ENCODE peak calls at places on chromosomes 16 and 17, in nine cellular contexts. One of them, this sample, is unnamed.

GRCh38 chr16:17499223-17499902 is 28.6 kb upstream of the XYLT1 start:
- DNase-seq in AML-193: no peak
- DNase-seq in CD4-positive, alpha-beta memory T cell: no peak
- DNase-seq in stimulated activated naive B cell treated with anti-CD40 and anti-IgM and Interleukin-4, amounts not matched to agents 10 μg/mL and 1 μg/mL and 100 μg/mL, for 72 hours: no peak
- DNase-seq in left cardiac atrium: no peak
- DNase-seq in stimulated activated CD4-positive, alpha-beta T cell treated with anti-CD3 and anti-CD28 coated beads, Interleukin-2, amount 100 ng/mL, for 48 hours: no peak
- DNase-seq in progenitor cell of endocrine pancreas: no peak
- DNase-seq in activated T-helper 1 cell treated with anti-CD3 and anti-CD28 coated beads, Interleukin-12 subunit alpha, Interleukin-12 subunit beta, Interleukin-2, Interleukin-4 antibody, amounts not matched to agents 30 ng/mL and 10 ng/mL and 1 ng/mL, durations not matched to agents 14 hours and 24 hours and 36 hours: no peak
- DNase-seq in NAMALWA: no peak
- DNase-seq in this sample: no peak

GRCh38 chr17:42484304-42484703 is 25.6 kb downstream of the ATP6V0A1 start:
- DNase-seq in AML-193: no peak
- DNase-seq in CD4-positive, alpha-beta memory T cell: peak
- DNase-seq in stimulated activated naive B cell treated with anti-CD40 and anti-IgM and Interleukin-4, amounts not matched to agents 10 μg/mL and 1 μg/mL and 100 μg/mL, for 72 hours: peak
- DNase-seq in left cardiac atrium: no peak
- DNase-seq in stimulated activated CD4-positive, alpha-beta T cell treated with anti-CD3 and anti-CD28 coated beads, Interleukin-2, amount 100 ng/mL, for 48 hours: peak
- DNase-seq in progenitor cell of endocrine pancreas: no peak
- DNase-seq in activated T-helper 1 cell treated with anti-CD3 and anti-CD28 coated beads, Interleukin-12 subunit alpha, Interleukin-12 subunit beta, Interleukin-2, Interleukin-4 antibody, amounts not matched to agents 30 ng/mL and 10 ng/mL and 1 ng/mL, durations not matched to agents 14 hours and 24 hours and 36 hours: peak
- DNase-seq in NAMALWA: peak
- DNase-seq in this sample: no peak

GRCh38 chr17:80058311-80058955 is 22.0 kb downstream of the CCDC40 start:
- DNase-seq in AML-193: no peak
- DNase-seq in CD4-positive, alpha-beta memory T cell: no peak
- DNase-seq in stimulated activated naive B cell treated with anti-CD40 and anti-IgM and Interleukin-4, amounts not matched to agents 10 μg/mL and 1 μg/mL and 100 μg/mL, for 72 hours: no peak
- DNase-seq in left cardiac atrium: no peak
- DNase-seq in stimulated activated CD4-positive, alpha-beta T cell treated with anti-CD3 and anti-CD28 coated beads, Interleukin-2, amount 100 ng/mL, for 48 hours: no peak
- DNase-seq in progenitor cell of endocrine pancreas: no peak
- DNase-seq in activated T-helper 1 cell treated with anti-CD3 and anti-CD28 coated beads, Interleukin-12 subunit alpha, Interleukin-12 subunit beta, Interleukin-2, Interleukin-4 antibody, amounts not matched to agents 30 ng/mL and 10 ng/mL and 1 ng/mL, durations not matched to agents 14 hours and 24 hours and 36 hours: no peak
- DNase-seq in NAMALWA: no peak
- DNase-seq in this sample: no peak

GRCh38 chr17:82088838-82089722 is 9.0 kb downstream of the FASN start:
- DNase-seq in AML-193: no peak
- DNase-seq in CD4-positive, alpha-beta memory T cell: no peak
- DNase-seq in stimulated activated naive B cell treated with anti-CD40 and anti-IgM and Interleukin-4, amounts not matched to agents 10 μg/mL and 1 μg/mL and 100 μg/mL, for 72 hours: no peak
- DNase-seq in left cardiac atrium: peak
- DNase-seq in stimulated activated CD4-positive, alpha-beta T cell treated with anti-CD3 and anti-CD28 coated beads, Interleukin-2, amount 100 ng/mL, for 48 hours: no peak
- DNase-seq in progenitor cell of endocrine pancreas: no peak
- DNase-seq in activated T-helper 1 cell treated with anti-CD3 and anti-CD28 coated beads, Interleukin-12 subunit alpha, Interleukin-12 subunit beta, Interleukin-2, Interleukin-4 antibody, amounts not matched to agents 30 ng/mL and 10 ng/mL and 1 ng/mL, durations not matched to agents 14 hours and 24 hours and 36 hours: no peak
- DNase-seq in NAMALWA: no peak
- DNase-seq in this sample: no peak

GRCh38 chr17:8041249-8041928 is 2.5 kb downstream of the ALOX15B start:
- DNase-seq in AML-193: peak
- DNase-seq in CD4-positive, alpha-beta memory T cell: peak
- DNase-seq in stimulated activated naive B cell treated with anti-CD40 and anti-IgM and Interleukin-4, amounts not matched to agents 10 μg/mL and 1 μg/mL and 100 μg/mL, for 72 hours: no peak
- DNase-seq in left cardiac atrium: no peak
- DNase-seq in stimulated activated CD4-positive, alpha-beta T cell treated with anti-CD3 and anti-CD28 coated beads, Interleukin-2, amount 100 ng/mL, for 48 hours: no peak
- DNase-seq in progenitor cell of endocrine pancreas: no peak
- DNase-seq in activated T-helper 1 cell treated with anti-CD3 and anti-CD28 coated beads, Interleukin-12 subunit alpha, Interleukin-12 subunit beta, Interleukin-2, Interleukin-4 antibody, amounts not matched to agents 30 ng/mL and 10 ng/mL and 1 ng/mL, durations not matched to agents 14 hours and 24 hours and 36 hours: peak
- DNase-seq in NAMALWA: peak
- DNase-seq in this sample: peak

GRCh38 chr17:44797809-44798208 is 32.3 kb downstream of the GJC1 start:
- DNase-seq in AML-193: no peak
- DNase-seq in CD4-positive, alpha-beta memory T cell: no peak
- DNase-seq in stimulated activated naive B cell treated with anti-CD40 and anti-IgM and Interleukin-4, amounts not matched to agents 10 μg/mL and 1 μg/mL and 100 μg/mL, for 72 hours: no peak
- DNase-seq in left cardiac atrium: no peak
- DNase-seq in stimulated activated CD4-positive, alpha-beta T cell treated with anti-CD3 and anti-CD28 coated beads, Interleukin-2, amount 100 ng/mL, for 48 hours: no peak
- DNase-seq in progenitor cell of endocrine pancreas: no peak
- DNase-seq in activated T-helper 1 cell treated with anti-CD3 and anti-CD28 coated beads, Interleukin-12 subunit alpha, Interleukin-12 subunit beta, Interleukin-2, Interleukin-4 antibody, amounts not matched to agents 30 ng/mL and 10 ng/mL and 1 ng/mL, durations not matched to agents 14 hours and 24 hours and 36 hours: no peak
- DNase-seq in NAMALWA: no peak
- DNase-seq in this sample: no peak

GRCh38 chr17:63658366-63658765 is 36.1 kb downstream of the MAP3K3 start:
- DNase-seq in AML-193: no peak
- DNase-seq in CD4-positive, alpha-beta memory T cell: no peak
- DNase-seq in stimulated activated naive B cell treated with anti-CD40 and anti-IgM and Interleukin-4, amounts not matched to agents 10 μg/mL and 1 μg/mL and 100 μg/mL, for 72 hours: no peak
- DNase-seq in left cardiac atrium: no peak
- DNase-seq in stimulated activated CD4-positive, alpha-beta T cell treated with anti-CD3 and anti-CD28 coated beads, Interleukin-2, amount 100 ng/mL, for 48 hours: no peak
- DNase-seq in progenitor cell of endocrine pancreas: no peak
- DNase-seq in activated T-helper 1 cell treated with anti-CD3 and anti-CD28 coated beads, Interleukin-12 subunit alpha, Interleukin-12 subunit beta, Interleukin-2, Interleukin-4 antibody, amounts not matched to agents 30 ng/mL and 10 ng/mL and 1 ng/mL, durations not matched to agents 14 hours and 24 hours and 36 hours: no peak
- DNase-seq in NAMALWA: no peak
- DNase-seq in this sample: no peak

GRCh38 chr16:10752843-10753523 is 9.3 kb downstream of the NUBP1 start:
- DNase-seq in AML-193: no peak
- DNase-seq in CD4-positive, alpha-beta memory T cell: no peak
- DNase-seq in stimulated activated naive B cell treated with anti-CD40 and anti-IgM and Interleukin-4, amounts not matched to agents 10 μg/mL and 1 μg/mL and 100 μg/mL, for 72 hours: peak
- DNase-seq in left cardiac atrium: peak
- DNase-seq in stimulated activated CD4-positive, alpha-beta T cell treated with anti-CD3 and anti-CD28 coated beads, Interleukin-2, amount 100 ng/mL, for 48 hours: no peak
- DNase-seq in progenitor cell of endocrine pancreas: no peak
- DNase-seq in activated T-helper 1 cell treated with anti-CD3 and anti-CD28 coated beads, Interleukin-12 subunit alpha, Interleukin-12 subunit beta, Interleukin-2, Interleukin-4 antibody, amounts not matched to agents 30 ng/mL and 10 ng/mL and 1 ng/mL, durations not matched to agents 14 hours and 24 hours and 36 hours: no peak
- DNase-seq in NAMALWA: peak
- DNase-seq in this sample: peak

GRCh38 chr16:51151435-51151950 is 423 bp upstream of the SALL1 start:
- DNase-seq in AML-193: no peak
- DNase-seq in CD4-positive, alpha-beta memory T cell: no peak
- DNase-seq in stimulated activated naive B cell treated with anti-CD40 and anti-IgM and Interleukin-4, amounts not matched to agents 10 μg/mL and 1 μg/mL and 100 μg/mL, for 72 hours: no peak
- DNase-seq in left cardiac atrium: peak
- DNase-seq in stimulated activated CD4-positive, alpha-beta T cell treated with anti-CD3 and anti-CD28 coated beads, Interleukin-2, amount 100 ng/mL, for 48 hours: no peak
- DNase-seq in progenitor cell of endocrine pancreas: peak
- DNase-seq in activated T-helper 1 cell treated with anti-CD3 and anti-CD28 coated beads, Interleukin-12 subunit alpha, Interleukin-12 subunit beta, Interleukin-2, Interleukin-4 antibody, amounts not matched to agents 30 ng/mL and 10 ng/mL and 1 ng/mL, durations not matched to agents 14 hours and 24 hours and 36 hours: no peak
- DNase-seq in NAMALWA: no peak
- DNase-seq in this sample: no peak

GRCh38 chr16:80536246-80536645 is 4.5 kb upstream of the DYNLRB2 start:
- DNase-seq in AML-193: no peak
- DNase-seq in CD4-positive, alpha-beta memory T cell: no peak
- DNase-seq in stimulated activated naive B cell treated with anti-CD40 and anti-IgM and Interleukin-4, amounts not matched to agents 10 μg/mL and 1 μg/mL and 100 μg/mL, for 72 hours: no peak
- DNase-seq in left cardiac atrium: no peak
- DNase-seq in stimulated activated CD4-positive, alpha-beta T cell treated with anti-CD3 and anti-CD28 coated beads, Interleukin-2, amount 100 ng/mL, for 48 hours: no peak
- DNase-seq in progenitor cell of endocrine pancreas: no peak
- DNase-seq in activated T-helper 1 cell treated with anti-CD3 and anti-CD28 coated beads, Interleukin-12 subunit alpha, Interleukin-12 subunit beta, Interleukin-2, Interleukin-4 antibody, amounts not matched to agents 30 ng/mL and 10 ng/mL and 1 ng/mL, durations not matched to agents 14 hours and 24 hours and 36 hours: no peak
- DNase-seq in NAMALWA: no peak
- DNase-seq in this sample: no peak

GRCh38 chr16:74623214-74623842 is 16.4 kb upstream of the GLG1 start:
- DNase-seq in AML-193: peak
- DNase-seq in CD4-positive, alpha-beta memory T cell: peak
- DNase-seq in stimulated activated naive B cell treated with anti-CD40 and anti-IgM and Interleukin-4, amounts not matched to agents 10 μg/mL and 1 μg/mL and 100 μg/mL, for 72 hours: no peak
- DNase-seq in left cardiac atrium: no peak
- DNase-seq in stimulated activated CD4-positive, alpha-beta T cell treated with anti-CD3 and anti-CD28 coated beads, Interleukin-2, amount 100 ng/mL, for 48 hours: no peak
- DNase-seq in progenitor cell of endocrine pancreas: no peak
- DNase-seq in activated T-helper 1 cell treated with anti-CD3 and anti-CD28 coated beads, Interleukin-12 subunit alpha, Interleukin-12 subunit beta, Interleukin-2, Interleukin-4 antibody, amounts not matched to agents 30 ng/mL and 10 ng/mL and 1 ng/mL, durations not matched to agents 14 hours and 24 hours and 36 hours: no peak
- DNase-seq in NAMALWA: peak
- DNase-seq in this sample: peak

GRCh38 chr17:19011581-19011980 is 7.0 kb upstream of the FAM83G start:
- DNase-seq in AML-193: no peak
- DNase-seq in CD4-positive, alpha-beta memory T cell: no peak
- DNase-seq in stimulated activated naive B cell treated with anti-CD40 and anti-IgM and Interleukin-4, amounts not matched to agents 10 μg/mL and 1 μg/mL and 100 μg/mL, for 72 hours: no peak
- DNase-seq in left cardiac atrium: peak
- DNase-seq in stimulated activated CD4-positive, alpha-beta T cell treated with anti-CD3 and anti-CD28 coated beads, Interleukin-2, amount 100 ng/mL, for 48 hours: no peak
- DNase-seq in progenitor cell of endocrine pancreas: no peak
- DNase-seq in activated T-helper 1 cell treated with anti-CD3 and anti-CD28 coated beads, Interleukin-12 subunit alpha, Interleukin-12 subunit beta, Interleukin-2, Interleukin-4 antibody, amounts not matched to agents 30 ng/mL and 10 ng/mL and 1 ng/mL, durations not matched to agents 14 hours and 24 hours and 36 hours: no peak
- DNase-seq in NAMALWA: no peak
- DNase-seq in this sample: no peak

GRCh38 chr16:10240854-10241613 is 58.8 kb upstream of the GRIN2A start:
- DNase-seq in AML-193: no peak
- DNase-seq in CD4-positive, alpha-beta memory T cell: no peak
- DNase-seq in stimulated activated naive B cell treated with anti-CD40 and anti-IgM and Interleukin-4, amounts not matched to agents 10 μg/mL and 1 μg/mL and 100 μg/mL, for 72 hours: no peak
- DNase-seq in left cardiac atrium: no peak
- DNase-seq in stimulated activated CD4-positive, alpha-beta T cell treated with anti-CD3 and anti-CD28 coated beads, Interleukin-2, amount 100 ng/mL, for 48 hours: no peak
- DNase-seq in progenitor cell of endocrine pancreas: no peak
- DNase-seq in activated T-helper 1 cell treated with anti-CD3 and anti-CD28 coated beads, Interleukin-12 subunit alpha, Interleukin-12 subunit beta, Interleukin-2, Interleukin-4 antibody, amounts not matched to agents 30 ng/mL and 10 ng/mL and 1 ng/mL, durations not matched to agents 14 hours and 24 hours and 36 hours: no peak
- DNase-seq in NAMALWA: no peak
- DNase-seq in this sample: no peak

This sample was measured in GM10248.